ENCODE peak calls at places on chromosomes 16 and 17, in nine cellular contexts. V, Z, H, C, P, J, K, S and R are unnamed samples.

GRCh38 chr16:89707695-89708094 is 6.2 kb upstream of the SPATA2L start:
- DNase-seq in P (no peak), C (no peak), Z (no peak), V (no peak), K (no peak), J (no peak), H (no peak), S (no peak), R (no peak)

GRCh38 chr16:86427327-86427935 is 82.9 kb upstream of the FOXF1 start:
- DNase-seq in P (no peak), J (no peak), S (no peak), K (no peak), Z (no peak), H (no peak), C (no peak), V (no peak), R (no peak)

GRCh38 chr16:81583893-81584705 is 139.5 kb downstream of the CMIP start:
- DNase-seq in J (no peak), H (no peak), C (no peak), S (no peak), P (no peak), K (no peak), V (no peak), Z (no peak), R (no peak)

GRCh38 chr17:3960764-3961163 is 3.5 kb downstream of the ATP2A3 start:
- DNase-seq in C (no peak), V (no peak), K (no peak), S (peak), H (no peak), J (no peak), P (no peak), Z (peak), R (no peak)

GRCh38 chr16:18834873-18835272 is 33.5 kb upstream of the ARL6IP1 start:
- DNase-seq in K (no peak), C (no peak), J (no peak), Z (no peak), S (no peak), P (no peak), H (no peak), V (no peak), R (no peak)

GRCh38 chr16:85583491-85584181 is 29.5 kb upstream of the GSE1 start:
- DNase-seq in H (no peak), Z (no peak), K (peak), P (no peak), C (no peak), V (no peak), S (peak), J (no peak), R (no peak)

GRCh38 chr16:26316683-26317464 is 625.1 kb downstream of the HS3ST4 start:
- DNase-seq in Z (no peak), S (no peak), V (peak), K (no peak), P (no peak), C (no peak), H (no peak), J (no peak), R (no peak)

GRCh38 chr17:29569245-29569950 is 897 bp downstream of the TP53I13 start:
- DNase-seq in J (no peak), H (no peak), P (no peak), V (no peak), S (no peak), C (no peak), K (no peak), Z (peak), R (no peak)

GRCh38 chr16:69340095-69340644 is 598 bp downstream of the NIP7 start:
- DNase-seq in Z (no peak), V (no peak), K (no peak), J (no peak), C (no peak), P (no peak), S (no peak), H (no peak), R (no peak)

GRCh38 chr17:46020998-46021397 is 21.9 kb downstream of the STH start:
- DNase-seq in H (no peak), P (no peak), S (no peak), V (no peak), C (no peak), K (no peak), J (no peak), Z (no peak), R (no peak)

GRCh38 chr16:50992366-50993032 is 158.6 kb downstream of the SALL1 start:
- DNase-seq in Z (no peak), C (no peak), H (no peak), K (no peak), P (no peak), V (no peak), J (no peak), S (no peak), R (no peak)

GRCh38 chr16:85796599-85796998 is 2.7 kb downstream of the EMC8 start:
- DNase-seq in Z (no peak), K (no peak), C (no peak), J (no peak), S (no peak), V (no peak), P (no peak), H (no peak), R (no peak)

GRCh38 chr16:17556276-17557052 is 85.7 kb upstream of the XYLT1 start:
- DNase-seq in V (no peak), P (peak), S (peak), C (no peak), J (no peak), K (no peak), Z (peak), H (no peak), R (no peak)

GRCh38 chr17:627051-627450 is 87.6 kb downstream of the VPS53 start:
- DNase-seq in H (no peak), S (no peak), Z (no peak), K (no peak), C (no peak), P (no peak), J (no peak), V (no peak), R (no peak)

GRCh38 chr17:63775420-63775819 is 1.4 kb downstream of the DDX42 start:
- DNase-seq in P (no peak), J (no peak), V (no peak), S (no peak), K (no peak), Z (no peak), C (no peak), H (no peak), R (no peak)

GRCh38 chr16:30875881-30876791 is 17.7 kb downstream of the BCL7C start:
- DNase-seq in K (no peak), C (no peak), J (no peak), P (peak), S (no peak), H (no peak), Z (peak), V (no peak), R (no peak)

GRCh38 chr17:17419166-17419565 is 57.6 kb upstream of the MED9 start:
- DNase-seq in S (no peak), J (no peak), P (no peak), H (no peak), C (no peak), Z (no peak), K (no peak), V (no peak), R (no peak)

GRCh38 chr16:14509055-14509454 is 121.0 kb downstream of the PARN start:
- DNase-seq in P (no peak), C (peak), J (no peak), Z (no peak), K (no peak), V (no peak), H (no peak), S (peak), R (no peak)

GRCh38 chr17:32998893-32999240 is 7.2 kb downstream of the SPACA3 start:
- DNase-seq in S (peak), K (no peak), C (peak), H (peak), P (no peak), Z (peak), V (no peak), J (no peak), R (no peak)

GRCh38 chr16:74745109-74745615 is 29.5 kb downstream of the FA2H start:
- DNase-seq in V (no peak), S (no peak), H (no peak), Z (no peak), K (no peak), C (no peak), P (no peak), J (no peak), R (no peak)

GRCh38 chr17:44996304-44996703 is 28.2 kb upstream of the C1QL1 start:
- DNase-seq in S (no peak), C (no peak), J (no peak), K (no peak), H (no peak), V (no peak), P (no peak), Z (no peak), R (no peak)

GRCh38 chr16:5073279-5073629 is 1.6 kb downstream of the ALG1 start:
- DNase-seq in P (no peak), V (no peak), H (no peak), C (no peak), Z (no peak), S (no peak), K (no peak), J (no peak), R (no peak)

GRCh38 chr17:11935734-11936406 is 61.4 kb downstream of the ZNF18 start:
- DNase-seq in Z (peak), V (peak), H (no peak), S (no peak), J (peak), C (peak), P (no peak), K (no peak), R (no peak)

GRCh38 chr17:688100-688989 is 26.3 kb downstream of the VPS53 start:
- DNase-seq in P (no peak), J (no peak), S (no peak), H (no peak), C (no peak), Z (no peak), K (no peak), V (no peak), R (no peak)

GRCh38 chr16:70269471-70269870 is 17.7 kb upstream of the EXOSC6 start:
- DNase-seq in K (no peak), P (no peak), Z (no peak), S (no peak), J (no peak), V (no peak), H (no peak), C (no peak), R (no peak)

GRCh38 chr16:2150418-2151187 is 2.2 kb downstream of the RAB26 start:
- DNase-seq in P (no peak), H (no peak), C (no peak), J (no peak), K (no peak), V (no peak), Z (no peak), S (no peak), R (peak)

GRCh38 chr17:77208217-77208808 is 67.5 kb downstream of the SEC14L1 start:
- DNase-seq in V (no peak), P (no peak), Z (peak), S (peak), J (peak), C (no peak), K (no peak), H (no peak), R (no peak)

GRCh38 chr17:63439682-63440081 is 6.4 kb downstream of the CYB561 start:
- DNase-seq in J (no peak), S (peak), H (no peak), P (no peak), K (no peak), Z (peak), V (no peak), C (no peak), R (no peak)

GRCh38 chr17:49224198-49224996 is 6.2 kb downstream of the PHOSPHO1 start:
- DNase-seq in J (no peak), Z (no peak), S (no peak), C (no peak), K (no peak), V (peak), H (no peak), P (no peak), R (no peak)

GRCh38 chr16:27219161-27219560 is 15.8 kb downstream of the KDM8 start:
- DNase-seq in J (no peak), V (no peak), P (no peak), S (no peak), C (no peak), H (no peak), Z (no peak), K (no peak), R (no peak)

GRCh38 chr16:12580809-12581208 is 222.9 kb downstream of the CPPED1 start:
- DNase-seq in J (no peak), H (no peak), V (no peak), P (no peak), K (no peak), Z (no peak), S (no peak), C (peak), R (no peak)

GRCh38 chr17:79930786-79931516 is 91.7 kb upstream of the CBX4 start:
- DNase-seq in S (no peak), P (no peak), K (no peak), V (no peak), C (no peak), J (no peak), Z (no peak), H (no peak), R (no peak)

GRCh38 chr16:30005341-30006094 is 5.3 kb downstream of the DOC2A start:
- DNase-seq in H (no peak), Z (peak), J (peak), P (peak), S (no peak), K (no peak), C (peak), V (no peak), R (no peak)

GRCh38 chr16:3538222-3538621 is 37.4 kb downstream of the CLUAP1 start:
- DNase-seq in C (no peak), H (no peak), S (no peak), J (no peak), P (no peak), Z (no peak), V (no peak), K (no peak), R (no peak)

GRCh38 chr16:31460582-31461002 is 1.3 kb downstream of the ARMC5 start:
- DNase-seq in K (no peak), V (no peak), H (no peak), Z (no peak), J (peak), S (no peak), P (no peak), C (peak), R (no peak)

GRCh38 chr16:51184702-51185433 is 33.8 kb upstream of the SALL1 start:
- DNase-seq in C (no peak), J (no peak), K (no peak), P (no peak), S (no peak), H (no peak), Z (no peak), V (no peak), R (no peak)

GRCh38 chr16:58126451-58126968 is 2.7 kb downstream of the CFAP20 start:
- DNase-seq in V (no peak), J (no peak), C (no peak), P (no peak), H (no peak), Z (no peak), S (no peak), K (no peak), R (no peak)